ENCODE peak calls at places on chromosomes 3 and 15, in six cellular contexts. O is mucosa of descending colon, D is foreskin fibroblast, S is GM12865, R is fibroblast of villous mesenchyme, Z is RWPE1. A is an unnamed sample.

GRCh38 chr15:63043391-63044076 is 987 bp downstream of the TPM1 start:
- DNase-seq in S (no peak), R (peak), Z (no peak), D (no peak), O (no peak), A (no peak)

GRCh38 chr3:38574411-38575278 is 74.8 kb downstream of the SCN5A start:
- DNase-seq in O (no peak), D (peak), Z (no peak), S (no peak), R (no peak), A (peak)

GRCh38 chr3:189710620-189711388 is 79.6 kb downstream of the TP63 start:
- DNase-seq in R (peak), Z (peak), O (peak), D (peak), S (peak), A (no peak)

GRCh38 chr3:186320862-186321568 is 41.0 kb downstream of the DGKG start:
- DNase-seq in D (peak), O (no peak), R (peak), S (no peak), Z (peak), A (peak)

GRCh38 chr3:171055336-171056178 is 29.0 kb upstream of the SLC2A2 start:
- DNase-seq in O (no peak), D (no peak), S (no peak), Z (no peak), R (peak), A (no peak)

GRCh38 chr3:123664771-123665170 is 79.9 kb upstream of the HACD2 start:
- DNase-seq in R (no peak), Z (no peak), D (no peak), O (no peak), S (no peak), A (no peak)

GRCh38 chr3:184338538-184338945 is 1.1 kb downstream of the FAM131A start:
- DNase-seq in Z (no peak), O (no peak), D (peak), S (no peak), R (peak), A (no peak)

GRCh38 chr3:134376385-134376765 is 2.1 kb upstream of the AMOTL2 start:
- DNase-seq in O (no peak), R (no peak), Z (no peak), D (no peak), S (no peak), A (no peak)

GRCh38 chr3:196194542-196194915 is 16.7 kb downstream of the ZDHHC19 start:
- DNase-seq in S (no peak), D (no peak), Z (no peak), O (no peak), R (no peak), A (no peak)

GRCh38 chr3:119695480-119695879 is 7.3 kb upstream of the CFAP91 start:
- DNase-seq in S (peak), D (no peak), O (no peak), R (peak), Z (no peak), A (no peak)

GRCh38 chr3:169052465-169053302 is 610.8 kb downstream of the MECOM start:
- DNase-seq in O (no peak), Z (peak), R (no peak), D (no peak), S (no peak), A (no peak)

GRCh38 chr15:41836072-41836471 is 2.6 kb upstream of the PLA2G4B start:
- DNase-seq in O (no peak), R (no peak), Z (no peak), S (no peak), D (no peak), A (no peak)

GRCh38 chr3:142993958-142994442 is 7.4 kb upstream of the U2SURP start:
- DNase-seq in D (peak), R (peak), Z (peak), O (peak), S (peak), A (no peak)

GRCh38 chr15:26648676-26649075 is 124.2 kb downstream of the GABRB3 start:
- DNase-seq in S (no peak), Z (no peak), D (no peak), R (no peak), O (no peak), A (no peak)

GRCh38 chr3:100609305-100609704 is at the start of gene ADGRG7:
- DNase-seq in Z (no peak), D (no peak), O (peak), R (no peak), S (no peak), A (no peak)

GRCh38 chr15:52163321-52164190 is 27.6 kb downstream of the GNB5 start:
- DNase-seq in O (no peak), D (no peak), Z (no peak), R (no peak), S (peak), A (no peak)

GRCh38 chr3:144029769-144030168 is 58.1 kb downstream of the DIPK2A start:
- DNase-seq in R (no peak), O (no peak), D (no peak), S (no peak), Z (no peak), A (no peak)

GRCh38 chr3:51706788-51707731 is at the start of gene GRM2:
- DNase-seq in S (no peak), O (peak), D (peak), Z (peak), R (peak), A (no peak)

GRCh38 chr3:141708367-141708766 is 29.7 kb upstream of the RNF7 start:
- DNase-seq in D (no peak), S (no peak), O (no peak), Z (no peak), R (no peak), A (no peak)

GRCh38 chr3:170697803-170698350 is 112.0 kb upstream of the SLC7A14 start:
- DNase-seq in R (no peak), O (no peak), D (no peak), Z (no peak), S (no peak), A (no peak)

GRCh38 chr15:60397772-60398445 is at the start of gene ANXA2:
- DNase-seq in O (peak), R (peak), Z (peak), S (peak), D (peak), A (peak)

GRCh38 chr15:70057931-70058641 is 39.6 kb downstream of the TLE3 start:
- DNase-seq in Z (no peak), O (no peak), R (no peak), S (no peak), D (no peak), A (no peak)

GRCh38 chr3:37028329-37028728 is 35.0 kb downstream of the MLH1 start:
- DNase-seq in Z (no peak), R (peak), D (no peak), O (no peak), S (no peak), A (no peak)

GRCh38 chr3:150217691-150218090 is 190.4 kb upstream of the TSC22D2 start:
- DNase-seq in S (no peak), R (no peak), Z (no peak), O (no peak), D (no peak), A (peak)

GRCh38 chr15:63048986-63049665 is 6.6 kb downstream of the TPM1 start:
- DNase-seq in Z (peak), D (no peak), O (peak), R (peak), S (peak), A (no peak)

GRCh38 chr3:53606793-53607192 is 112.4 kb downstream of the CACNA1D start:
- DNase-seq in S (no peak), R (no peak), D (no peak), Z (no peak), O (no peak), A (no peak)
- TF ChIP-seq CTCF in S (no peak), R (no peak), D (no peak), Z (no peak), O (no peak), A (no peak)

GRCh38 chr3:73419179-73419803 is 205.4 kb downstream of the PDZRN3 start:
- DNase-seq in R (peak), O (no peak), D (peak), S (no peak), Z (no peak), A (no peak)
- TF ChIP-seq CTCF in R (peak), O (no peak), D (peak), S (no peak), Z (no peak), A (peak)

GRCh38 chr15:96462768-96463167 is 132.3 kb downstream of the NR2F2 start:
- DNase-seq in D (no peak), R (peak), S (no peak), O (no peak), Z (no peak), A (no peak)
- TF ChIP-seq CTCF in D (peak), R (peak), S (no peak), O (no peak), Z (no peak), A (peak)

GRCh38 chr15:50126072-50126471 is 7.0 kb upstream of the ATP8B4 start:
- DNase-seq in D (no peak), S (no peak), O (no peak), Z (no peak), R (no peak), A (no peak)
- TF ChIP-seq CTCF in D (no peak), S (no peak), O (no peak), Z (no peak), R (no peak), A (no peak)

GRCh38 chr3:148629006-148629405 is 68.7 kb upstream of the AGTR1 start:
- DNase-seq in Z (no peak), D (no peak), R (no peak), O (no peak), S (no peak), A (no peak)

GRCh38 chr3:148625991-148626390 is 71.7 kb upstream of the AGTR1 start:
- DNase-seq in O (no peak), S (no peak), R (no peak), D (no peak), Z (no peak), A (no peak)

GRCh38 chr3:148631124-148631903 is 66.4 kb upstream of the AGTR1 start:
- DNase-seq in Z (no peak), O (peak), D (no peak), S (no peak), R (peak), A (no peak)
- TF ChIP-seq CTCF in Z (no peak), O (no peak), D (peak), S (no peak), R (peak), A (peak)

GRCh38 chr3:41880387-41880786 is 81.5 kb downstream of the ULK4 start:
- DNase-seq in D (no peak), R (no peak), S (no peak), O (no peak), Z (no peak), A (no peak)

DNA sequence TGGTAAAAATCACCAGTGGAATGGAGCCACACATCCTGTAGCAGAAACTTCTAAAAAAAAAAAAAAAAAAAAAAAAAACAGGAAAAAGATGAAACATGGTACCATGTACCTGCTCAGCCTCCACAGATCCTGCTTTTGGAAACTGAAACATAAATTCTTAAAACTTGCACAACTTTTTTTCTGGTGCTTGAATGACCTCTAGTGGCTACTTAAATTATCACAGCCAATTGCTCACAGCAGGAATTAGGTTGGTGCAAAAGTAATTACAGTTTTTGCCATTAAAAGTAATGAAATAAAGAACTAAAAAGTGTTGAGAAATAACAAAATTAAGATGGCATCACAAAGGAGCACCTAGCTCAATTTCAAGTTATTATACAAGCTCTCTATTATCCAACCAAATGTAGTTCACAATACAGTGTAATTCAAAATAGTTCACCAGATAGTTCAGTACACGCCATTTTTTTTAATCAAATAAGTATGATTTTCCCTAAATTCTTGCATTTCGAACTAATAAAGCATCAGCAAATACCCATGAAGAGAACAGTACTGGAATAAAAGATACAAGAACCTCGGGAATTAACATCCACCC is 80.6 kb downstream of the ULK4 start:
- DNase-seq in S (peak), R (peak), Z (no peak), D (peak), O (peak), A (no peak)
- TF ChIP-seq CTCF in S (peak), R (peak), Z (peak), D (peak), O (peak), A (peak)

GRCh38 chr3:126528800-126529541 is 5.0 kb downstream of the CHST13 start:
- DNase-seq in S (no peak), Z (no peak), D (peak), O (no peak), R (peak), A (no peak)
- TF ChIP-seq CTCF in S (no peak), Z (no peak), D (no peak), O (no peak), R (peak), A (no peak)

GRCh38 chr15:50876989-50877360 is 31.5 kb upstream of the AP4E1 start:
- DNase-seq in D (peak), R (peak), Z (peak), S (peak), O (peak), A (peak)
- TF ChIP-seq CTCF in D (peak), R (peak), Z (peak), S (peak), O (peak), A (peak)

DNA sequence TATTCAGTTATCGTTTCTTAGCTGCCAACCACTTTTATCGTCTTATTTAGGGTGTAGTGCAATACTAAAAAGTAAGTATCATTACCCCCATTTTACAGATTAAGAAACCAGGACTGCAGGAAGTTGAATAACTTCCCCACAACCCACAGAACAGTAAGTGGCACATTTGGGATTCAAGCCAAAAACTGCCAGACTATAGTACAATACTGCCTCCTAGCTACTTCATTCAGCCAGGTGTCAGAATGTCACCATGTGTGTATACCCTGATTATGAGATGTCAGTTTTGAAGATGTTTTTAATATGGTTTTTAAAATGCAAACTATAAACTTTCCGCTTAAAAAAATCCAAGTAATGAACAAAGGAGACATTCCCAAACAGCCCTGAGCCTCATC is 74.2 kb upstream of the PROK2 start:
- DNase-seq in S (peak), O (peak), Z (no peak), R (peak), D (no peak), A (no peak)
- TF ChIP-seq CTCF in S (peak), O (no peak), Z (no peak), R (no peak), D (no peak), A (peak)

GRCh38 chr15:94526071-94526689 is 294.8 kb downstream of the MCTP2 start:
- DNase-seq in O (no peak), D (no peak), S (no peak), R (peak), Z (peak), A (no peak)
- TF ChIP-seq CTCF in O (no peak), D (peak), S (peak), R (peak), Z (peak), A (peak)

A was measured in esophagus muscularis mucosa.